ENCODE peak calls at places on chromosomes 1 and 21, in seven cellular contexts. K, R, T, G, L, Y and M are unnamed samples.

GRCh38 chr1:146034976-146035469 is 13.5 kb upstream of the HJV start:
- DNase-seq in K (no peak), R (no peak), T (no peak), G (no peak), L (no peak), Y (no peak), M (no peak)

GRCh38 chr1:2546515-2547209 is 9.5 kb upstream of the TNFRSF14 start:
- DNase-seq in K (peak), R (peak), T (peak), G (peak), L (peak), Y (peak), M (peak)

GRCh38 chr1:84247425-84248220 is 53.9 kb upstream of the SAMD13 start:
- DNase-seq in K (no peak), R (no peak), T (no peak), G (no peak), L (no peak), Y (no peak), M (no peak)

GRCh38 chr1:175735144-175735543 is 8.3 kb downstream of the TNR start:
- DNase-seq in K (no peak), R (no peak), T (no peak), G (no peak), L (no peak), Y (no peak), M (no peak)

GRCh38 chr1:24827737-24828136 is 82.5 kb downstream of the CLIC4 start:
- DNase-seq in K (no peak), R (no peak), T (no peak), G (no peak), L (no peak), Y (no peak), M (no peak)

GRCh38 chr1:1206376-1207253 is at the start of gene TNFRSF18:
- DNase-seq in K (peak), R (peak), T (no peak), G (peak), L (peak), Y (peak), M (no peak)

GRCh38 chr1:4219111-4219510 is 319.0 kb upstream of the C1orf174 start:
- DNase-seq in K (no peak), R (no peak), T (no peak), G (no peak), L (no peak), Y (no peak), M (no peak)

GRCh38 chr1:236206548-236206947 is 64.2 kb downstream of the GPR137B start:
- DNase-seq in K (no peak), R (peak), T (no peak), G (no peak), L (no peak), Y (no peak), M (no peak)

GRCh38 chr1:1429671-1430073 is 5.8 kb upstream of the VWA1 start:
- DNase-seq in K (no peak), R (no peak), T (no peak), G (no peak), L (no peak), Y (no peak), M (no peak)

GRCh38 chr1:231918239-231919015 is 291.8 kb downstream of the DISC1 start:
- DNase-seq in K (no peak), R (no peak), T (no peak), G (no peak), L (no peak), Y (no peak), M (no peak)

GRCh38 chr1:207873055-207873890 is 37.7 kb downstream of the CD34 start:
- DNase-seq in K (no peak), R (no peak), T (no peak), G (no peak), L (no peak), Y (no peak), M (peak)

GRCh38 chr1:93694833-93695232 is 13.2 kb upstream of the BCAR3 start:
- DNase-seq in K (no peak), R (no peak), T (no peak), G (no peak), L (no peak), Y (peak), M (no peak)

GRCh38 chr1:210692796-210693195 is 364.1 kb downstream of the HHAT start:
- DNase-seq in K (no peak), R (no peak), T (no peak), G (no peak), L (no peak), Y (no peak), M (peak)

GRCh38 chr21:34846601-34847112 is 177.9 kb downstream of the CLIC6 start:
- DNase-seq in K (no peak), R (peak), T (no peak), G (no peak), L (no peak), Y (no peak), M (no peak)